ENCODE peak calls at places on chromosomes 1 and 21, in eight cellular contexts. V is H9, G is tibial nerve, I is AG04449, B is fibroblast of lung, H is cardiac fibroblast, X is activated B cell treated with CpG ODN at 0.5 μM for 24 hours, U is left lung. J is an unnamed sample.

GRCh38 chr1:8598060-8598724 is 219.2 kb downstream of the RERE start:
- DNase-seq in X (no peak), H (peak; percentile 67), V (no peak), U (no peak), G (no peak), I (no peak), B (peak; percentile 36), J (no peak)

GRCh38 chr1:225517221-225517620 is 89.4 kb upstream of the LBR start:
- DNase-seq in B (no peak), X (no peak), I (no peak), U (peak; percentile 55), G (no peak), V (no peak), H (no peak), J (no peak)

GRCh38 chr1:33255347-33256311 is 663 bp upstream of the ZNF362 start:
- DNase-seq in H (peak; percentile 48), X (peak; percentile 49), B (peak; percentile 55), U (peak; percentile 89), G (peak; percentile 49), V (peak; percentile 95), I (no peak), J (peak; percentile 61)

GRCh38 chr21:39120876-39121599 is 62.2 kb downstream of the PSMG1 start:
- DNase-seq in G (no peak), I (no peak), H (no peak), V (no peak), B (no peak), U (no peak), X (no peak), J (no peak)

GRCh38 chr1:44602675-44603610 is 71.3 kb downstream of the TMEM53 start:
- DNase-seq in B (no peak), I (no peak), X (no peak), H (no peak), U (no peak), V (no peak), G (no peak), J (no peak)

GRCh38 chr1:77514871-77515776 is 167.3 kb downstream of the ZZZ3 start:
- DNase-seq in G (no peak), B (peak; percentile 71), V (peak; percentile 87), H (peak; percentile 75), I (peak; percentile 46), X (no peak), U (no peak), J (no peak)

GRCh38 chr1:12745126-12745991 is 641 bp upstream of the CFAP107 start:
- DNase-seq in B (no peak), U (no peak), I (no peak), G (no peak), H (peak; percentile 1), X (no peak), V (no peak), J (no peak)

GRCh38 chr1:44417351-44418021 is 12.4 kb downstream of the RNF220 start:
- DNase-seq in I (no peak), U (peak; percentile 91), X (no peak), G (no peak), H (no peak), B (peak; percentile 38), V (peak; percentile 92), J (peak; percentile 69)

GRCh38 chr21:46557469-46557868 is 47.4 kb downstream of the S100B start:
- DNase-seq in B (no peak), G (no peak), V (no peak), I (no peak), U (no peak), X (no peak), H (no peak), J (no peak)

GRCh38 chr1:176903474-176903873 is 261.0 kb downstream of the ASTN1 start:
- DNase-seq in V (no peak), U (no peak), B (peak; percentile 77), X (no peak), I (no peak), G (no peak), H (peak; percentile 16), J (no peak)

GRCh38 chr1:207404849-207405525 is 49.1 kb upstream of the CR2 start:
- DNase-seq in B (peak; percentile 67), I (peak; percentile 28), U (no peak), V (no peak), H (peak; percentile 85), G (no peak), X (no peak), J (no peak)

GRCh38 chr1:41444246-41444645 is 40.2 kb downstream of the EDN2 start:
- DNase-seq in V (no peak), X (no peak), U (no peak), B (no peak), H (no peak), G (no peak), I (no peak), J (no peak)

GRCh38 chr1:34262921-34263320 is 86.2 kb downstream of the C1orf94 start:
- DNase-seq in H (no peak), X (no peak), V (no peak), I (no peak), B (no peak), U (no peak), G (no peak), J (no peak)

GRCh38 chr21:39633043-39633442 is 20.3 kb downstream of the B3GALT5 start:
- DNase-seq in H (no peak), U (no peak), V (no peak), I (no peak), X (no peak), G (no peak), B (peak; percentile 77), J (no peak)

GRCh38 chr1:6274102-6274501 is 13.2 kb upstream of the GPR153 start:
- DNase-seq in B (no peak), G (no peak), V (no peak), I (no peak), X (no peak), H (no peak), U (no peak), J (no peak)

GRCh38 chr1:17711962-17712361 is 43.2 kb upstream of the ACTL8 start:
- DNase-seq in G (no peak), U (no peak), V (no peak), H (no peak), B (no peak), X (no peak), I (no peak), J (no peak)

GRCh38 chr1:183444243-183444642 is 26.1 kb upstream of the NMNAT2 start:
- DNase-seq in G (no peak), X (no peak), V (no peak), H (peak; percentile 74), I (no peak), U (no peak), B (peak; percentile 52), J (no peak)

GRCh38 chr1:64295566-64295965 is 92.1 kb downstream of the UBE2U start:
- DNase-seq in V (no peak), B (peak; percentile 74), G (no peak), H (no peak), U (no peak), X (no peak), I (no peak), J (no peak)

GRCh38 chr1:98355656-98356384 is 305.7 kb upstream of the SNX7 start:
- DNase-seq in G (no peak), H (no peak), I (no peak), U (no peak), V (no peak), B (peak; percentile 17), X (no peak), J (no peak)

GRCh38 chr21:37842163-37842919 is 73.9 kb downstream of the KCNJ6 start:
- DNase-seq in V (no peak), H (no peak), I (no peak), B (no peak), G (no peak), U (no peak), X (no peak), J (no peak)

GRCh38 chr1:14255231-14255630 is 343.3 kb upstream of the KAZN start:
- DNase-seq in I (no peak), X (no peak), B (no peak), G (no peak), H (no peak), V (no peak), U (no peak), J (no peak)

GRCh38 chr1:177817969-177818872 is 151.6 kb downstream of the SEC16B start:
- DNase-seq in B (no peak), G (no peak), U (no peak), V (no peak), X (no peak), I (no peak), H (no peak), J (no peak)

GRCh38 chr1:37851782-37852210 is 7.6 kb downstream of the MTF1 start:
- DNase-seq in H (peak; percentile 54), B (no peak), V (no peak), G (no peak), X (no peak), U (no peak), I (no peak), J (peak; percentile 52)

GRCh38 chr1:116842654-116843053 is 67.1 kb upstream of the PTGFRN start:
- DNase-seq in G (no peak), V (no peak), X (no peak), H (no peak), B (no peak), U (no peak), I (no peak), J (no peak)
- TF ChIP-seq CTCF in G (no peak), V (no peak), X (no peak), H (peak; percentile 2), B (no peak), U (no peak), I (peak; percentile 51), J (no peak)

GRCh38 chr1:1550591-1551432 is 10.4 kb upstream of the TMEM240 start:
- DNase-seq in B (no peak), H (peak; percentile 40), X (no peak), I (no peak), G (no peak), V (no peak), U (no peak), J (no peak)
- TF ChIP-seq CTCF in B (peak; percentile 58), H (peak; percentile 49), X (no peak), I (peak; percentile 38), G (peak; percentile 17), V (peak; percentile 60), U (no peak), J (no peak)

GRCh38 chr21:35053356-35054096 is 4.4 kb upstream of the RUNX1 start:
- DNase-seq in G (no peak), U (no peak), I (no peak), B (peak; percentile 39), X (no peak), V (no peak), H (no peak), J (no peak)
- TF ChIP-seq CTCF in G (no peak), U (no peak), I (no peak), B (no peak), X (no peak), V (no peak), H (no peak), J (no peak)

GRCh38 chr1:115837386-115837761 is 3.6 kb downstream of the NHLH2 start:
- DNase-seq in X (no peak), B (no peak), I (no peak), G (no peak), H (no peak), U (no peak), V (no peak), J (no peak)

GRCh38 chr1:115830963-115831362 is 10.0 kb downstream of the NHLH2 start:
- DNase-seq in B (no peak), V (no peak), G (no peak), I (no peak), U (no peak), H (no peak), X (no peak), J (no peak)

GRCh38 chr1:115832651-115833050 is 8.3 kb downstream of the NHLH2 start:
- DNase-seq in G (no peak), U (no peak), X (no peak), V (no peak), H (no peak), B (no peak), I (no peak), J (no peak)

GRCh38 chr1:115829947-115830346 is 11.0 kb downstream of the NHLH2 start:
- DNase-seq in U (no peak), H (no peak), I (no peak), V (peak; percentile 70), B (no peak), X (no peak), G (no peak), J (no peak)

GRCh38 chr1:115833806-115834205 is 7.1 kb downstream of the NHLH2 start:
- DNase-seq in U (no peak), X (no peak), H (no peak), I (no peak), V (peak; percentile 60), B (no peak), G (no peak), J (no peak)
- TF ChIP-seq CTCF in U (no peak), X (no peak), H (no peak), I (no peak), V (peak; percentile 62), B (no peak), G (no peak), J (no peak)

J was measured in CD14-positive monocyte.